ENCODE peak calls at places on chromosomes 13 and 19, in four cellular contexts. U is CD4-positive, alpha-beta T cell; F is left kidney; R is HCT116. X is an unnamed sample.
A peak's percentile ranks its signal among the peaks of the same experiment; 100 is the strongest.

GRCh38 chr19:10431254-10431942 is 11.1 kb downstream of the PDE4A start:
- DNase-seq in U (no peak), R (no peak), F (peak; percentile 18), X (no peak)

GRCh38 chr19:44553478-44554171 is 24.1 kb upstream of the CEACAM20 start:
- DNase-seq in R (no peak), F (no peak), U (no peak), X (no peak)

GRCh38 chr19:29805026-29805925 is 6.5 kb upstream of the CCNE1 start:
- DNase-seq in R (no peak), F (peak; percentile 44), U (no peak), X (no peak)

GRCh38 chr19:19571387-19571786 is 33.3 kb downstream of the CILP2 start:
- DNase-seq in U (no peak), F (no peak), R (no peak), X (no peak)

GRCh38 chr19:40225440-40226305 is 816 bp downstream of the CCNP start:
- DNase-seq in F (no peak), U (no peak), R (no peak), X (no peak)

GRCh38 chr19:30376826-30377425 is 4.7 kb downstream of the ZNF536 start:
- DNase-seq in R (no peak), F (no peak), U (no peak), X (no peak)

GRCh38 chr19:42017040-42017439 is 23.0 kb upstream of the ATP1A3 start:
- DNase-seq in R (no peak), U (no peak), F (no peak), X (no peak)

GRCh38 chr19:50667177-50667758 is 18.0 kb downstream of the C19orf81 start:
- DNase-seq in R (no peak), F (no peak), U (no peak), X (no peak)

GRCh38 chr13:41458939-41459753 is 1.8 kb downstream of the RGCC start:
- DNase-seq in F (peak; percentile 31), R (peak; percentile 28), U (peak; percentile 48), X (peak; percentile 13)

GRCh38 chr19:53010494-53010893 is 3.2 kb upstream of the ERVV-1 start:
- DNase-seq in F (no peak), U (no peak), R (no peak), X (no peak)

GRCh38 chr13:51175639-51176038 is 46.6 kb upstream of the FAM124A start:
- DNase-seq in F (no peak), U (no peak), R (no peak), X (no peak)

GRCh38 chr13:44816701-44817684 is 172.3 kb downstream of the NUFIP1 start:
- DNase-seq in F (no peak), R (peak; percentile 63), U (no peak), X (no peak)

GRCh38 chr19:32580353-32580900 is 563 bp upstream of the PDCD5 start:
- DNase-seq in F (no peak), U (no peak), R (no peak), X (no peak)

GRCh38 chr13:60152114-60152513 is 11.6 kb downstream of the DIAPH3 start:
- DNase-seq in U (no peak), R (no peak), F (no peak), X (no peak)

GRCh38 chr13:25733061-25733491 is 318.7 kb downstream of the SHISA2 start:
- DNase-seq in R (no peak), U (no peak), F (no peak), X (no peak)

GRCh38 chr19:52603558-52604207 is 33.6 kb downstream of the ZNF701 start:
- DNase-seq in U (no peak), R (no peak), F (peak; percentile 41), X (no peak)

GRCh38 chr19:11179716-11180297 is 17.5 kb downstream of the KANK2 start:
- DNase-seq in U (no peak), F (no peak), R (no peak), X (no peak)

GRCh38 chr19:29624489-29625210 is 18.6 kb downstream of the POP4 start:
- DNase-seq in U (no peak), R (no peak), F (peak; percentile 22), X (no peak)

GRCh38 chr19:48540110-48540509 is 11.9 kb upstream of the SULT2B1 start:
- DNase-seq in F (no peak), R (no peak), U (no peak), X (no peak)

GRCh38 chr19:55452381-55453325 is 8.8 kb downstream of the ISOC2 start:
- DNase-seq in F (peak; percentile 97), U (no peak), R (no peak), X (peak; percentile 7)

GRCh38 chr13:105642511-105642958 is 892.9 kb downstream of the EFNB2 start:
- DNase-seq in U (no peak), F (no peak), R (no peak), X (no peak)

GRCh38 chr19:45250832-45251451 is at the start of gene MARK4:
- DNase-seq in F (peak; percentile 78), R (peak; percentile 16), U (peak; percentile 33), X (peak; percentile 36)

GRCh38 chr19:33301011-33301899 is 1.1 kb downstream of the CEBPA start:
- DNase-seq in U (no peak), F (peak; percentile 48), R (no peak), X (no peak)

GRCh38 chr19:14473915-14474578 is 1.1 kb downstream of the PTGER1 start:
- DNase-seq in F (peak; percentile 73), R (no peak), U (no peak), X (no peak)

GRCh38 chr19:15116856-15117255 is 9.7 kb downstream of the SYDE1 start:
- DNase-seq in R (no peak), U (no peak), F (no peak), X (no peak)

GRCh38 chr13:99577934-99578917 is 77.0 kb downstream of the TM9SF2 start:
- DNase-seq in F (peak; percentile 29), U (no peak), R (no peak), X (no peak)

GRCh38 chr19:44789943-44790467 is 12.3 kb downstream of the CBLC start:
- DNase-seq in R (no peak), U (no peak), F (no peak), X (no peak)

GRCh38 chr19:14368011-14368513 is 13.2 kb upstream of the ADGRE5 start:
- DNase-seq in F (no peak), R (no peak), U (no peak), X (no peak)

GRCh38 chr13:88764103-88764502 is 1092.9 kb downstream of the SLITRK5 start:
- DNase-seq in U (no peak), F (no peak), R (no peak), X (no peak)

GRCh38 chr19:52527954-52528326 is 472 bp downstream of the ZNF808 start:
- DNase-seq in U (no peak), F (peak; percentile 60), R (no peak), X (no peak)

GRCh38 chr13:44648392-44649117 is 72.4 kb upstream of the TSC22D1 start:
- DNase-seq in R (peak; percentile 21), F (peak; percentile 77), U (no peak), X (peak; percentile 3)

GRCh38 chr19:40620161-40620485 is 19.0 kb downstream of the LTBP4 start:
- DNase-seq in F (no peak), U (no peak), R (no peak), X (no peak)

GRCh38 chr13:34617684-34618083 is 324.4 kb upstream of the NBEA start:
- DNase-seq in R (no peak), F (no peak), U (no peak), X (no peak)

GRCh38 chr19:51327066-51327985 is 14.6 kb downstream of the VSIG10L start:
- DNase-seq in U (no peak), R (no peak), F (peak; percentile 87), X (peak; percentile 65)

GRCh38 chr13:23703241-23703640 is 133.0 kb downstream of the TNFRSF19 start:
- DNase-seq in F (no peak), U (no peak), R (no peak), X (no peak)

X was measured in NCI-H460.